ENCODE peak calls at places on chromosomes 5 and 9, in eight cellular contexts. One of them, this sample, is unnamed.

GRCh38 chr5:40485021-40485998 is 194.4 kb upstream of the PTGER4 start:
- DNase-seq in iris pigment epithelial cell: no peak
- DNase-seq in fibroblast of the aortic adventitia: no peak
- DNase-seq in AG10803: peak; percentile 8
- DNase-seq in SJSA1: no peak
- DNase-seq in GM03348: no peak
- DNase-seq in stimulated activated CD8-positive, alpha-beta memory T cell treated with anti-CD3 and anti-CD28 coated beads, Interleukin-4, amount 100 ng/mL, for 1 hour: no peak
- DNase-seq in uterus: no peak
- DNase-seq in this sample: peak; percentile 39

GRCh38 chr9:116476935-116477381 is 210.1 kb upstream of the TRIM32 start:
- DNase-seq in fibroblast of the aortic adventitia: peak; percentile 12
- DNase-seq in SJSA1: no peak
- DNase-seq in iris pigment epithelial cell: no peak
- DNase-seq in uterus: peak; percentile 34
- DNase-seq in stimulated activated CD8-positive, alpha-beta memory T cell treated with anti-CD3 and anti-CD28 coated beads, Interleukin-4, amount 100 ng/mL, for 1 hour: no peak
- DNase-seq in AG10803: no peak
- DNase-seq in GM03348: no peak
- DNase-seq in this sample: no peak

GRCh38 chr5:84450617-84451414 is 66.1 kb upstream of the EDIL3 start:
- DNase-seq in iris pigment epithelial cell: peak; percentile 22
- DNase-seq in GM03348: peak; percentile 50
- DNase-seq in fibroblast of the aortic adventitia: peak; percentile 41
- DNase-seq in AG10803: peak; percentile 4
- DNase-seq in uterus: no peak
- DNase-seq in SJSA1: no peak
- DNase-seq in stimulated activated CD8-positive, alpha-beta memory T cell treated with anti-CD3 and anti-CD28 coated beads, Interleukin-4, amount 100 ng/mL, for 1 hour: no peak
- DNase-seq in this sample: peak; percentile 24

GRCh38 chr5:68126871-68127270 is 88.7 kb upstream of the PIK3R1 start:
- DNase-seq in stimulated activated CD8-positive, alpha-beta memory T cell treated with anti-CD3 and anti-CD28 coated beads, Interleukin-4, amount 100 ng/mL, for 1 hour: no peak
- DNase-seq in GM03348: no peak
- DNase-seq in AG10803: peak; percentile 46
- DNase-seq in iris pigment epithelial cell: no peak
- DNase-seq in uterus: no peak
- DNase-seq in SJSA1: no peak
- DNase-seq in fibroblast of the aortic adventitia: no peak
- DNase-seq in this sample: no peak

GRCh38 chr9:6566409-6567139 is 79.0 kb downstream of the GLDC start:
- DNase-seq in fibroblast of the aortic adventitia: peak; percentile 98
- DNase-seq in iris pigment epithelial cell: peak; percentile 98
- DNase-seq in GM03348: peak; percentile 90
- DNase-seq in stimulated activated CD8-positive, alpha-beta memory T cell treated with anti-CD3 and anti-CD28 coated beads, Interleukin-4, amount 100 ng/mL, for 1 hour: no peak
- DNase-seq in AG10803: peak; percentile 93
- DNase-seq in uterus: peak; percentile 33
- DNase-seq in SJSA1: peak; percentile 76
- DNase-seq in this sample: peak; percentile 95

GRCh38 chr5:157785781-157786180 is 42.3 kb downstream of the LSM11 start:
- DNase-seq in stimulated activated CD8-positive, alpha-beta memory T cell treated with anti-CD3 and anti-CD28 coated beads, Interleukin-4, amount 100 ng/mL, for 1 hour: no peak
- DNase-seq in iris pigment epithelial cell: no peak
- DNase-seq in AG10803: no peak
- DNase-seq in uterus: no peak
- DNase-seq in fibroblast of the aortic adventitia: no peak
- DNase-seq in GM03348: no peak
- DNase-seq in SJSA1: no peak
- DNase-seq in this sample: no peak

GRCh38 chr5:150662731-150663516 is 1.9 kb downstream of the MYOZ3 start:
- DNase-seq in fibroblast of the aortic adventitia: no peak
- DNase-seq in iris pigment epithelial cell: no peak
- DNase-seq in AG10803: no peak
- DNase-seq in stimulated activated CD8-positive, alpha-beta memory T cell treated with anti-CD3 and anti-CD28 coated beads, Interleukin-4, amount 100 ng/mL, for 1 hour: no peak
- DNase-seq in uterus: peak; percentile 5
- DNase-seq in GM03348: no peak
- DNase-seq in SJSA1: no peak
- DNase-seq in this sample: no peak

GRCh38 chr5:38009754-38010386 is 170.0 kb upstream of the GDNF start:
- DNase-seq in uterus: no peak
- DNase-seq in iris pigment epithelial cell: no peak
- DNase-seq in stimulated activated CD8-positive, alpha-beta memory T cell treated with anti-CD3 and anti-CD28 coated beads, Interleukin-4, amount 100 ng/mL, for 1 hour: no peak
- DNase-seq in fibroblast of the aortic adventitia: no peak
- DNase-seq in AG10803: no peak
- DNase-seq in SJSA1: no peak
- DNase-seq in GM03348: no peak
- DNase-seq in this sample: no peak

GRCh38 chr5:56358703-56359428 is 125.7 kb upstream of the ANKRD55 start:
- DNase-seq in stimulated activated CD8-positive, alpha-beta memory T cell treated with anti-CD3 and anti-CD28 coated beads, Interleukin-4, amount 100 ng/mL, for 1 hour: no peak
- DNase-seq in AG10803: no peak
- DNase-seq in uterus: peak; percentile 64
- DNase-seq in GM03348: peak; percentile 17
- DNase-seq in fibroblast of the aortic adventitia: peak; percentile 25
- DNase-seq in iris pigment epithelial cell: no peak
- DNase-seq in SJSA1: peak; percentile 62
- DNase-seq in this sample: peak; percentile 42

GRCh38 chr9:104740596-104740995 is 6.9 kb upstream of the NIPSNAP3A start:
- DNase-seq in uterus: no peak
- DNase-seq in AG10803: peak; percentile 69
- DNase-seq in GM03348: peak; percentile 57
- DNase-seq in iris pigment epithelial cell: peak; percentile 85
- DNase-seq in fibroblast of the aortic adventitia: peak; percentile 70
- DNase-seq in SJSA1: no peak
- DNase-seq in stimulated activated CD8-positive, alpha-beta memory T cell treated with anti-CD3 and anti-CD28 coated beads, Interleukin-4, amount 100 ng/mL, for 1 hour: no peak
- DNase-seq in this sample: peak; percentile 36

GRCh38 chr9:6567140-6567591 is 78.4 kb downstream of the GLDC start:
- DNase-seq in GM03348: peak; percentile 68
- DNase-seq in stimulated activated CD8-positive, alpha-beta memory T cell treated with anti-CD3 and anti-CD28 coated beads, Interleukin-4, amount 100 ng/mL, for 1 hour: no peak
- DNase-seq in SJSA1: no peak
- DNase-seq in fibroblast of the aortic adventitia: peak; percentile 95
- DNase-seq in iris pigment epithelial cell: peak; percentile 97
- DNase-seq in AG10803: peak; percentile 88
- DNase-seq in uterus: no peak
- DNase-seq in this sample: peak; percentile 93

GRCh38 chr5:135373747-135374515 is 25.1 kb downstream of the MACROH2A1 start:
- DNase-seq in iris pigment epithelial cell: no peak
- DNase-seq in fibroblast of the aortic adventitia: no peak
- DNase-seq in uterus: no peak
- DNase-seq in AG10803: no peak
- DNase-seq in SJSA1: no peak
- DNase-seq in stimulated activated CD8-positive, alpha-beta memory T cell treated with anti-CD3 and anti-CD28 coated beads, Interleukin-4, amount 100 ng/mL, for 1 hour: no peak
- DNase-seq in GM03348: no peak
- DNase-seq in this sample: peak; percentile 69

GRCh38 chr9:33852216-33852826 is 35.4 kb downstream of the UBE2R2 start:
- DNase-seq in AG10803: peak; percentile 55
- DNase-seq in fibroblast of the aortic adventitia: peak; percentile 62
- DNase-seq in GM03348: peak; percentile 47
- DNase-seq in stimulated activated CD8-positive, alpha-beta memory T cell treated with anti-CD3 and anti-CD28 coated beads, Interleukin-4, amount 100 ng/mL, for 1 hour: peak; percentile 12
- DNase-seq in uterus: peak; percentile 59
- DNase-seq in SJSA1: no peak
- DNase-seq in iris pigment epithelial cell: peak; percentile 38
- DNase-seq in this sample: peak; percentile 24

GRCh38 chr5:111755264-111755941 is 1.6 kb downstream of the NREP start:
- DNase-seq in AG10803: no peak
- DNase-seq in fibroblast of the aortic adventitia: no peak
- DNase-seq in GM03348: no peak
- DNase-seq in uterus: no peak
- DNase-seq in stimulated activated CD8-positive, alpha-beta memory T cell treated with anti-CD3 and anti-CD28 coated beads, Interleukin-4, amount 100 ng/mL, for 1 hour: no peak
- DNase-seq in iris pigment epithelial cell: no peak
- DNase-seq in SJSA1: no peak
- DNase-seq in this sample: no peak

GRCh38 chr5:39775458-39776365 is 350.9 kb upstream of the DAB2 start:
- DNase-seq in stimulated activated CD8-positive, alpha-beta memory T cell treated with anti-CD3 and anti-CD28 coated beads, Interleukin-4, amount 100 ng/mL, for 1 hour: no peak
- DNase-seq in SJSA1: peak; percentile 73
- DNase-seq in AG10803: peak; percentile 91
- DNase-seq in GM03348: peak; percentile 77
- DNase-seq in iris pigment epithelial cell: peak; percentile 94
- DNase-seq in fibroblast of the aortic adventitia: peak; percentile 85
- DNase-seq in uterus: no peak
- DNase-seq in this sample: peak; percentile 92

GRCh38 chr5:159965031-159965837 is 43.7 kb upstream of the TTC1 start:
- DNase-seq in AG10803: peak; percentile 66
- DNase-seq in fibroblast of the aortic adventitia: peak; percentile 61
- DNase-seq in iris pigment epithelial cell: peak; percentile 71
- DNase-seq in uterus: no peak
- DNase-seq in GM03348: peak; percentile 91
- DNase-seq in SJSA1: peak; percentile 46
- DNase-seq in stimulated activated CD8-positive, alpha-beta memory T cell treated with anti-CD3 and anti-CD28 coated beads, Interleukin-4, amount 100 ng/mL, for 1 hour: no peak
- DNase-seq in this sample: peak; percentile 55

GRCh38 chr9:69554945-69555344 is 117.2 kb downstream of the APBA1 start:
- DNase-seq in fibroblast of the aortic adventitia: peak; percentile 96
- DNase-seq in AG10803: peak; percentile 58
- DNase-seq in iris pigment epithelial cell: peak; percentile 89
- DNase-seq in stimulated activated CD8-positive, alpha-beta memory T cell treated with anti-CD3 and anti-CD28 coated beads, Interleukin-4, amount 100 ng/mL, for 1 hour: no peak
- DNase-seq in SJSA1: no peak
- DNase-seq in GM03348: peak; percentile 33
- DNase-seq in uterus: no peak
- DNase-seq in this sample: peak; percentile 96

GRCh38 chr9:71683598-71684235 is 84.6 kb downstream of the CEMIP2 start:
- DNase-seq in SJSA1: no peak
- DNase-seq in fibroblast of the aortic adventitia: peak; percentile 18
- DNase-seq in stimulated activated CD8-positive, alpha-beta memory T cell treated with anti-CD3 and anti-CD28 coated beads, Interleukin-4, amount 100 ng/mL, for 1 hour: no peak
- DNase-seq in GM03348: peak; percentile 35
- DNase-seq in AG10803: peak; percentile 44
- DNase-seq in uterus: peak; percentile 29
- DNase-seq in iris pigment epithelial cell: peak; percentile 83
- DNase-seq in this sample: peak; percentile 87

GRCh38 chr5:122180863-122181519 is 51.6 kb downstream of the ZNF474 start:
- DNase-seq in fibroblast of the aortic adventitia: peak; percentile 84
- DNase-seq in GM03348: peak; percentile 57
- DNase-seq in uterus: no peak
- DNase-seq in SJSA1: peak; percentile 79
- DNase-seq in iris pigment epithelial cell: peak; percentile 94
- DNase-seq in AG10803: peak; percentile 86
- DNase-seq in stimulated activated CD8-positive, alpha-beta memory T cell treated with anti-CD3 and anti-CD28 coated beads, Interleukin-4, amount 100 ng/mL, for 1 hour: no peak
- DNase-seq in this sample: peak; percentile 93

GRCh38 chr9:134297082-134297415 is 29.2 kb upstream of the RXRA start:
- DNase-seq in fibroblast of the aortic adventitia: no peak
- DNase-seq in uterus: no peak
- DNase-seq in stimulated activated CD8-positive, alpha-beta memory T cell treated with anti-CD3 and anti-CD28 coated beads, Interleukin-4, amount 100 ng/mL, for 1 hour: no peak
- DNase-seq in iris pigment epithelial cell: no peak
- DNase-seq in SJSA1: no peak
- DNase-seq in GM03348: no peak
- DNase-seq in AG10803: no peak
- DNase-seq in this sample: no peak

GRCh38 chr9:127567119-127567897 is 44.8 kb upstream of the STXBP1 start:
- DNase-seq in uterus: peak; percentile 56
- DNase-seq in fibroblast of the aortic adventitia: peak; percentile 56
- DNase-seq in SJSA1: peak; percentile 52
- DNase-seq in iris pigment epithelial cell: no peak
- DNase-seq in AG10803: peak; percentile 59
- DNase-seq in stimulated activated CD8-positive, alpha-beta memory T cell treated with anti-CD3 and anti-CD28 coated beads, Interleukin-4, amount 100 ng/mL, for 1 hour: no peak
- DNase-seq in GM03348: peak; percentile 65
- DNase-seq in this sample: no peak

GRCh38 chr5:132369012-132369470 is 469 bp upstream of the SLC22A5 start:
- DNase-seq in iris pigment epithelial cell: no peak
- DNase-seq in stimulated activated CD8-positive, alpha-beta memory T cell treated with anti-CD3 and anti-CD28 coated beads, Interleukin-4, amount 100 ng/mL, for 1 hour: no peak
- DNase-seq in AG10803: peak; percentile 16
- DNase-seq in SJSA1: no peak
- DNase-seq in GM03348: no peak
- DNase-seq in fibroblast of the aortic adventitia: no peak
- DNase-seq in uterus: no peak
- DNase-seq in this sample: no peak

GRCh38 chr9:21994526-21994995 is at the start of gene CDKN2B-AS1:
- DNase-seq in fibroblast of the aortic adventitia: no peak
- DNase-seq in SJSA1: peak; percentile 80
- DNase-seq in GM03348: peak; percentile 74
- DNase-seq in AG10803: peak; percentile 62
- DNase-seq in stimulated activated CD8-positive, alpha-beta memory T cell treated with anti-CD3 and anti-CD28 coated beads, Interleukin-4, amount 100 ng/mL, for 1 hour: no peak
- DNase-seq in uterus: no peak
- DNase-seq in iris pigment epithelial cell: peak; percentile 78
- DNase-seq in this sample: peak; percentile 72

GRCh38 chr5:157266286-157267007 is 524 bp downstream of the CYFIP2 start:
- DNase-seq in AG10803: no peak
- DNase-seq in uterus: no peak
- DNase-seq in stimulated activated CD8-positive, alpha-beta memory T cell treated with anti-CD3 and anti-CD28 coated beads, Interleukin-4, amount 100 ng/mL, for 1 hour: no peak
- DNase-seq in fibroblast of the aortic adventitia: no peak
- DNase-seq in iris pigment epithelial cell: no peak
- DNase-seq in SJSA1: no peak
- DNase-seq in GM03348: no peak
- DNase-seq in this sample: no peak

GRCh38 chr9:128933731-128934130 is 12.9 kb downstream of the PHYHD1 start:
- DNase-seq in iris pigment epithelial cell: no peak
- DNase-seq in fibroblast of the aortic adventitia: no peak
- DNase-seq in AG10803: no peak
- DNase-seq in GM03348: no peak
- DNase-seq in stimulated activated CD8-positive, alpha-beta memory T cell treated with anti-CD3 and anti-CD28 coated beads, Interleukin-4, amount 100 ng/mL, for 1 hour: no peak
- DNase-seq in uterus: peak; percentile 1
- DNase-seq in SJSA1: no peak
- DNase-seq in this sample: no peak

GRCh38 chr5:172004824-172005237 is 1.6 kb downstream of the FBXW11 start:
- DNase-seq in uterus: no peak
- DNase-seq in SJSA1: peak; percentile 35
- DNase-seq in stimulated activated CD8-positive, alpha-beta memory T cell treated with anti-CD3 and anti-CD28 coated beads, Interleukin-4, amount 100 ng/mL, for 1 hour: no peak
- DNase-seq in GM03348: no peak
- DNase-seq in AG10803: peak; percentile 20
- DNase-seq in iris pigment epithelial cell: no peak
- DNase-seq in fibroblast of the aortic adventitia: peak; percentile 35
- DNase-seq in this sample: peak; percentile 14

GRCh38 chr9:71795097-71795807 is 26.9 kb upstream of the CEMIP2 start:
- DNase-seq in SJSA1: no peak
- DNase-seq in uterus: no peak
- DNase-seq in AG10803: no peak
- DNase-seq in fibroblast of the aortic adventitia: no peak
- DNase-seq in GM03348: no peak
- DNase-seq in iris pigment epithelial cell: no peak
- DNase-seq in stimulated activated CD8-positive, alpha-beta memory T cell treated with anti-CD3 and anti-CD28 coated beads, Interleukin-4, amount 100 ng/mL, for 1 hour: no peak
- DNase-seq in this sample: no peak

GRCh38 chr5:135019314-135019713 is 14.7 kb downstream of the PITX1 start:
- DNase-seq in stimulated activated CD8-positive, alpha-beta memory T cell treated with anti-CD3 and anti-CD28 coated beads, Interleukin-4, amount 100 ng/mL, for 1 hour: no peak
- DNase-seq in uterus: peak; percentile 1
- DNase-seq in fibroblast of the aortic adventitia: no peak
- DNase-seq in SJSA1: no peak
- DNase-seq in AG10803: no peak
- DNase-seq in GM03348: no peak
- DNase-seq in iris pigment epithelial cell: no peak
- DNase-seq in this sample: no peak

GRCh38 chr5:41252036-41252435 is 38.7 kb upstream of the C6 start:
- DNase-seq in AG10803: no peak
- DNase-seq in SJSA1: no peak
- DNase-seq in GM03348: no peak
- DNase-seq in uterus: no peak
- DNase-seq in stimulated activated CD8-positive, alpha-beta memory T cell treated with anti-CD3 and anti-CD28 coated beads, Interleukin-4, amount 100 ng/mL, for 1 hour: no peak
- DNase-seq in iris pigment epithelial cell: no peak
- DNase-seq in fibroblast of the aortic adventitia: peak; percentile 70
- DNase-seq in this sample: no peak

GRCh38 chr5:33343661-33344327 is 97.0 kb upstream of the TARS1 start:
- DNase-seq in stimulated activated CD8-positive, alpha-beta memory T cell treated with anti-CD3 and anti-CD28 coated beads, Interleukin-4, amount 100 ng/mL, for 1 hour: no peak
- DNase-seq in GM03348: peak; percentile 80
- DNase-seq in uterus: no peak
- DNase-seq in AG10803: peak; percentile 91
- DNase-seq in iris pigment epithelial cell: peak; percentile 89
- DNase-seq in SJSA1: no peak
- DNase-seq in fibroblast of the aortic adventitia: peak; percentile 96
- DNase-seq in this sample: peak; percentile 85

GRCh38 chr9:134189475-134190231 is 25.3 kb upstream of the RNU6ATAC start:
- DNase-seq in GM03348: no peak
- DNase-seq in AG10803: no peak
- DNase-seq in fibroblast of the aortic adventitia: no peak
- DNase-seq in stimulated activated CD8-positive, alpha-beta memory T cell treated with anti-CD3 and anti-CD28 coated beads, Interleukin-4, amount 100 ng/mL, for 1 hour: no peak
- DNase-seq in uterus: no peak
- DNase-seq in SJSA1: no peak
- DNase-seq in iris pigment epithelial cell: no peak
- DNase-seq in this sample: no peak

This sample was measured in amniotic epithelial cell.